ENCODE peak calls at places on chromosomes 7 and 10, in eight cellular contexts. W is neuronal stem cell, P is DND-41, A is heart left ventricle, I is Panc1, D is ascending aorta, Q is IMR-90, E is upper lobe of right lung. S is an unnamed sample. For H3K4me1, the result is how much of the 10 kb centered on the place peaks cover.

GRCh38 chr10:68155615-68156205 is 46.4 kb downstream of the MYPN start:
- DNase-seq in I (no peak), Q (peak), E (no peak), D (no peak), W (no peak), A (no peak), P (no peak), S (no peak)

GRCh38 chr10:88165849-88166271 is 302.4 kb downstream of the PTEN start:
- DNase-seq in E (no peak), Q (peak), D (no peak), A (no peak), I (no peak), W (no peak), P (no peak), S (no peak)

GRCh38 chr10:77974396-77975074 is 48.0 kb upstream of the DLG5 start:
- DNase-seq in Q (peak), E (no peak), P (no peak), I (no peak), W (peak), D (peak), A (no peak), S (no peak)

GRCh38 chr10:93542358-93542791 is 24.1 kb upstream of the FFAR4 start:
- DNase-seq in Q (peak), P (no peak), E (no peak), A (peak), D (no peak), I (no peak), W (no peak), S (no peak)

GRCh38 chr7:34747176-34747781 is 89.3 kb downstream of the NPSR1 start:
- DNase-seq in E (no peak), D (no peak), Q (no peak), W (no peak), A (no peak), P (no peak), I (no peak), S (no peak)

GRCh38 chr10:126160571-126160970 is 227.7 kb downstream of the ADAM12 start:
- DNase-seq in W (no peak), A (no peak), Q (no peak), P (no peak), E (no peak), D (no peak), I (no peak), S (no peak)

GRCh38 chr10:114334301-114334700 is 70.0 kb downstream of the AFAP1L2 start:
- DNase-seq in W (no peak), E (no peak), A (no peak), I (no peak), P (no peak), Q (no peak), D (no peak), S (peak)

GRCh38 chr10:113680172-113681111 is 730 bp downstream of the CASP7 start:
- DNase-seq in E (peak), I (peak), Q (peak), P (peak), A (peak), D (peak), W (no peak), S (no peak)

GRCh38 chr10:125979976-125980375 is 83.6 kb downstream of the FANK1 start:
- DNase-seq in W (no peak), I (no peak), P (no peak), E (no peak), A (no peak), D (no peak), Q (no peak), S (no peak)

GRCh38 chr10:3217301-3217700 is 44.7 kb upstream of the PITRM1 start:
- DNase-seq in P (no peak), E (no peak), A (no peak), W (no peak), I (no peak), D (no peak), Q (peak), S (no peak)

GRCh38 chr7:21543528-21544302 is 876 bp downstream of the DNAH11 start:
- DNase-seq in P (no peak), Q (no peak), I (no peak), E (peak), A (no peak), W (peak), D (no peak), S (peak)

GRCh38 chr7:10138087-10138854 is 835.4 kb upstream of the PHF14 start:
- DNase-seq in I (no peak), P (no peak), W (no peak), D (no peak), A (no peak), E (no peak), Q (no peak), S (no peak)

GRCh38 chr10:119165171-119166110 is at the start of gene SFXN4:
- DNase-seq in P (peak), Q (peak), I (no peak), A (peak), E (peak), W (peak), D (peak), S (peak)

GRCh38 chr10:101629781-101630419 is 41.8 kb downstream of the DPCD start:
- DNase-seq in I (no peak), W (peak), Q (no peak), A (no peak), P (no peak), D (no peak), E (no peak), S (no peak)

GRCh38 chr10:15252396-15252795 is 83.9 kb upstream of the NMT2 start:
- DNase-seq in W (no peak), E (no peak), I (no peak), D (no peak), A (no peak), P (no peak), Q (no peak), S (no peak)

GRCh38 chr10:15255961-15256360 is 87.5 kb upstream of the NMT2 start:
- DNase-seq in D (no peak), A (no peak), Q (no peak), I (no peak), W (no peak), E (no peak), P (no peak), S (no peak)

GRCh38 chr10:15251791-15252380 is 83.4 kb upstream of the NMT2 start:
- DNase-seq in I (no peak), E (no peak), A (no peak), P (no peak), Q (no peak), D (no peak), W (no peak), S (no peak)

GRCh38 chr10:15254808-15255655 is 86.5 kb upstream of the NMT2 start:
- DNase-seq in W (no peak), P (peak), A (no peak), D (no peak), E (no peak), I (no peak), Q (no peak), S (no peak)

DNA sequence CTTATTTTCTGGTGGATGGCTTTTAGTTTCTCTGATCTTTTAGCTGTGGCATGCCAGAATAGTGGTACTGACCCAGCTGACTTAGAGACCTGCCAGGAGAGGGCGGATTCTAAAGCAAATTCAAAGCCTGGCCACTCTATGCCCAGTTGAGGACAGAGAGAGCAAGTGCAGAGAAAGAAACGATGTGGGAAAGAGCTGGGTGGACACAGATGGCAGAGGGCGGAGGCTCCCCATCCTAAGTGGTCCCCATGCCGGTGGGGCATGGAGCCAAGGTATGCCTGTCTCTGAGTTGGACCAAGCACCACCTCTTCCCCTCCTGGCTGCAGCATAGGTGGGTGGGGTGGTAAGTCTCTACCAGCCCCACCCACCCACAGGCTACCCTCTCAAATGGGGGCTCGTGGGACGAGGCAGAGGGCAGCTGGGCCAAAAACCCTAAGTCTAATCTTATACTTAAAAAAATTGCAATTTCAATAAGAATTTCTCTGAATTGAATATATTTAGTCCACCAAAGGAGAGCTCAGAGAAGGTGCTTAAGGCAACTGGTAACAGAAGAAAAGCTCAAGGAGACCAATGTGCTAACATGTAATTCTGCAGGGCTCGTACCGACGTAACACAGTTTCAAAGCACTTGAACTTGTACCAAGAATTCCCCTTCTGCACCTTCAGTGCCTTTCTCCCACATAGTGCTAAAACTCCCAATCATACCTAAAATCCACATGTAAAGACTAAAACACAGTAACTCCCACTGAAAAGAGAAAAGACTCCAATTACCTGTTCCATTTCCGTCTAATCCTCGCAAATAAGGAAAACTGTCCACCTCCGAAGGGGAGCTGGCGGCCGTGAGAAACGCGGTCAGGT is 85.7 kb upstream of the NMT2 start:
- DNase-seq in Q (no peak), D (no peak), W (no peak), E (no peak), P (no peak), A (no peak), I (no peak), S (no peak)
- H3K4me3 ChIP-seq in Q (no peak), D (no peak), W (no peak), E (peak), P (no peak), A (peak), I (no peak), S (peak)

GRCh38 chr10:66837335-66837734 is 88.5 kb upstream of the LRRTM3 start:
- DNase-seq in W (no peak), Q (no peak), I (no peak), E (no peak), A (no peak), P (no peak), D (no peak), S (no peak)
- H3K4me1 ChIP-seq in W (under half), Q (under half), I (under half), E (under half), A (under half), P (under half), D (under half), S (under half)

GRCh38 chr10:118102116-118102515 is 55.4 kb upstream of the RAB11FIP2 start:
- DNase-seq in D (no peak), I (no peak), P (no peak), E (no peak), Q (no peak), A (no peak), W (no peak), S (no peak)
- H3K4me3 ChIP-seq in D (no peak), I (no peak), P (no peak), E (no peak), Q (no peak), A (no peak), W (no peak), S (no peak)

DNA sequence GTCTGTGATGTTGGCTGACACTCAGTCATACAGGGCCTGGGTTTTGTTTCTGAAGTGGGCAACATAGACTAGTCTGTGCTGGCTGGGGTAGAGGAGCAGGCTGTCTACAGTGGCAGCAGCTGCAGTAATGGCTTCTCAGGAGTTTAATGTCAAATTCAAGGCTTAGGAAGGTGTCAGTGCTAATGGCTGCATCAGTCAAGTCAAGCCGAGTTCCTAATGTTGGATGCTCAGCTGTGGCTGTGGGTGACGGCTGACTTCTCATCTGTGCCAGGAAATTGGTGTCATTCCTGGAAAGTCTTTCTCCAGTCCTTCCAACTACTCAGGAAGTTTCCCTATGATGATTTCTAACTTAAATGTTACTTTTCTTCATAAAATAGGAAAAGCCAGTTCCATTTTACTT is 468.1 kb upstream of the IGFBP3 start:
- DNase-seq in W (no peak), E (no peak), A (no peak), P (no peak), Q (no peak), D (no peak), I (no peak), S (no peak)
- H3K4me1 ChIP-seq in W (under half), E (under half), A (under half), P (under half), Q (under half), D (under half), I (under half), S (under half)

GRCh38 chr7:127251048-127251451 is 1.7 kb downstream of the GRM8 start:
- DNase-seq in D (no peak), Q (no peak), W (no peak), I (no peak), P (no peak), E (no peak), A (no peak), S (no peak)
- H3K4me3 ChIP-seq in D (peak), Q (no peak), W (peak), I (no peak), P (no peak), E (no peak), A (peak), S (no peak)

GRCh38 chr7:47441796-47442744 is 139.8 kb downstream of the TNS3 start:
- DNase-seq in P (no peak), Q (no peak), W (no peak), A (no peak), I (no peak), E (peak), D (no peak), S (no peak)

GRCh38 chr7:47443049-47443448 is 138.9 kb downstream of the TNS3 start:
- DNase-seq in I (no peak), E (peak), Q (no peak), W (no peak), D (no peak), A (no peak), P (no peak), S (no peak)

GRCh38 chr7:47447621-47448349 is 134.1 kb downstream of the TNS3 start:
- DNase-seq in E (peak), D (no peak), Q (no peak), P (no peak), I (no peak), A (no peak), W (no peak), S (no peak)

GRCh38 chr7:47446871-47447466 is 134.9 kb downstream of the TNS3 start:
- DNase-seq in D (no peak), A (no peak), W (no peak), Q (no peak), I (no peak), E (peak), P (no peak), S (no peak)

GRCh38 chr7:47444376-47445098 is 137.4 kb downstream of the TNS3 start:
- DNase-seq in A (no peak), Q (no peak), P (no peak), D (no peak), W (no peak), E (peak), I (no peak), S (no peak)
- H3K4me1 ChIP-seq in A (under half), Q (under half), P (under half), D (under half), W (under half), E (under half), I (half or more), S (under half)

GRCh38 chr7:2554654-2555053 is 670 bp downstream of the BRAT1 start:
- DNase-seq in P (peak), W (no peak), D (no peak), I (no peak), Q (no peak), E (peak), A (no peak), S (no peak)

GRCh38 chr7:2564970-2565546 is 6.3 kb downstream of the IQCE start:
- DNase-seq in W (no peak), I (no peak), Q (peak), A (no peak), E (no peak), P (no peak), D (no peak), S (no peak)

GRCh38 chr7:2555121-2556052 is at the start of gene BRAT1:
- DNase-seq in I (peak), W (peak), A (peak), E (peak), D (peak), P (peak), Q (peak), S (peak)

GRCh38 chr7:2558620-2559282 is at the start of gene IQCE:
- DNase-seq in A (peak), W (peak), Q (peak), P (peak), I (no peak), D (peak), E (peak), S (peak)

GRCh38 chr7:2560175-2560695 is 1.5 kb downstream of the IQCE start:
- DNase-seq in P (peak), A (no peak), E (peak), D (no peak), I (no peak), W (no peak), Q (no peak), S (no peak)
- H3K4me3 ChIP-seq in P (peak), A (peak), E (peak), D (peak), I (peak), W (no peak), Q (peak), S (no peak)

DNA sequence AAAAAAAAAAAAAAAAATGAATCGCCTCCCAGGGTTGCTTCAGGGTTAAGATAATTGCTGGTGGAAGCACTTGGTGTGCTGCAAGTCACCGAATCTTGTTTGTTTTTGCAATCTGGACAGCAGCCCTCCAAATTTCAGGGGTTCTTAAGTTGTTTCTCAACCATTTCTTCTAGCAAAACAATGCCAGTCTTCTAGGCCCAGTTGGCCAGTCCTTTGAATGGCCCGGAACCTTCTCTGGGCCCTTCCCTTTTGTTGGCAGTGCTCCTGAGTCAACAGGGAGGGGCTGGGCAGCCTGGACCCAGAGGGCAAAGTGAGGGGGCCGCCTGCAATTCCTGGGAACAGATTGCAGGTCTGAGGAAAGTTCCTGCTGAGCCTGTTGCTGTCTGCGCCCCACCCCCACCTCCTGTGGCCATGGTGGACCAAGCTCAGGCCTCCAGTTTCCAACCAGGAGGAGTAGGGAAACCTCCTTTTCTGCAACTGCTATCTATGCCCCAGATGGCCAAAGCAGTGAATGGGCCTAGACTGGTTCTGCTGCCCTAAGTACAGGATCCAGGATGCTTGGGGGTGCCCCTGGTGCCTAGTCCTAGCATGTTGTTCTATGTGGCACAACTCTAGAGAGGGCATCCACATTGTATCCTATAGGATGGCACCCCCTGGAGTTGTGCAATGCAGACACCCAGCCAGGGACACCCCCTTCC is 31.4 kb upstream of the PDCD4 start:
- DNase-seq in A (no peak), Q (no peak), E (peak), P (no peak), W (no peak), D (peak), I (no peak), S (no peak)
- H3K4me1 ChIP-seq in A (under half), Q (under half), E (under half), P (under half), W (under half), D (under half), I (under half), S (under half)

GRCh38 chr7:28408105-28408973 is 4.0 kb upstream of the CREB5 start:
- DNase-seq in P (no peak), W (peak), D (no peak), A (peak), E (no peak), Q (peak), I (no peak), S (no peak)

GRCh38 chr7:28408974-28409715 is 3.2 kb upstream of the CREB5 start:
- DNase-seq in W (peak), E (peak), D (peak), I (peak), A (peak), Q (peak), P (peak), S (peak)

GRCh38 chr7:28411876-28412662 is at the start of gene CREB5:
- DNase-seq in E (no peak), P (no peak), A (no peak), I (no peak), Q (peak), W (peak), D (no peak), S (no peak)

GRCh38 chr7:28409716-28410627 is 2.3 kb upstream of the CREB5 start:
- DNase-seq in P (no peak), D (peak), A (peak), E (peak), I (no peak), W (peak), Q (peak), S (no peak)

DNA sequence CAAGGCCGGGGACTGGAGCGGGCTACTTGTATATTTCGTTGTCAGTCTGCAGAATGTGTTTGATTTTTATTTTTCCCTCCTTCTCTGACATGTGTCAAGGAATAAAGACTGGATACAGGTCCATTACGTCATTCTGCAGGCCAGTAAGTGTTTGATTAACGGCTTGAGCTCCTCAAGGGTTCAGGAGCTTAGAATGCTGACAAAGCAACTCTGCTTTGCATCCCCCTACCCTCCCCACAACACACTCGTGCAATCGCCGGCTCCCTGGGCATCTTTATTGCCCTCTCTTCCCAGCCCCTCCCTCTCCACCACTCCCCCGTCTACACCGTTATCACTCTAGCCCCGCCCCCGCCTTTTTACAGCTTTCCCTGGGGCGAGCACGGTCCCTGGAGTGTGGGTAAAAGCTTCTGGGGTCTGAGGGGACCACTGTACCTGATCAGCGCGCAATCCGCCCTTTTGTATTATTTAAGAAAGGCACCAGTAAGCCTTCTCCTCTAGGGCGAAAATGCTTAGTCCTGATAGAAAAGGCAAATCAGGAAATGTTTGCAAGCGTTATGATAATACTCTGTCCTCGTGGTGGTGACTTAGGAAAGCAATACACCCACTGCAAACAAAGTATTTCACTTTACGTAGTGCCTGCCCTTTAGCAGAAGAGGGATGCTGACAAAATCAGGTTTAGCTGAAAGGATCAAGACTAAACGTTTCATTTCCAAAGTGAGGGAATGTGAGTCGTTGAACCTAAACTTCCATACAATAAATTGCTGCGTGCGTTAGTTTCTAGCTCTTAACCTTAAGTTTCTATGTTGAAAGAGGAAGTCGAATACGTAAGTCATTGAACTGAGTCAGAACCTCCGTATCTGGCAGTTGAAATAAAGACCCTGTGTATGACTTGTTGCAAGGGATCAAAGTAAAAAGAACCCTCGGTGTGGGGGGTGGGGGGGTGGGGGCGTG is 1.4 kb upstream of the CREB5 start:
- DNase-seq in D (peak), E (no peak), A (peak), P (no peak), I (no peak), W (peak), Q (peak), S (peak)
- H3K4me3 ChIP-seq in D (peak), E (peak), A (peak), P (no peak), I (no peak), W (peak), Q (peak), S (peak)

S was measured in CD4-positive, CD25-positive, alpha-beta regulatory T cell.